ENCODE peak calls at places on chromosomes 3 and 15, in seven cellular contexts. D, B, N, K, J, Q and Z are unnamed samples.
A peak's percentile ranks its signal among the peaks of the same experiment; 100 is the strongest.

GRCh38 chr3:46849098-46849631 is 14.1 kb downstream of the MYL3 start:
- DNase-seq in K (no peak), B (no peak), D (no peak), N (no peak), Q (no peak), J (no peak), Z (no peak)

GRCh38 chr3:173397161-173398110 is at the start of gene NLGN1:
- DNase-seq in B (peak; percentile 4), K (peak; percentile 72), J (peak; percentile 94), Q (peak; percentile 80), N (no peak), D (no peak), Z (peak; percentile 37)

GRCh38 chr15:56215769-56216168 is 27.9 kb downstream of the RFX7 start:
- DNase-seq in J (peak; percentile 59), N (no peak), K (no peak), Q (no peak), D (no peak), B (no peak), Z (no peak)

GRCh38 chr3:49607105-49607591 is 52.9 kb downstream of the BSN start:
- DNase-seq in J (no peak), B (no peak), K (no peak), N (no peak), Q (no peak), D (no peak), Z (no peak)

GRCh38 chr3:139797724-139798343 is 120.1 kb upstream of the NMNAT3 start:
- DNase-seq in D (no peak), Q (no peak), J (peak; percentile 68), B (no peak), N (peak; percentile 51), K (no peak), Z (peak; percentile 12)

GRCh38 chr3:38574411-38575278 is 74.8 kb downstream of the SCN5A start:
- DNase-seq in N (no peak), D (no peak), Q (no peak), J (no peak), K (no peak), B (no peak), Z (peak; percentile 23)

GRCh38 chr3:6577584-6577983 is 283.3 kb upstream of the GRM7 start:
- DNase-seq in B (no peak), Q (no peak), D (no peak), J (no peak), N (no peak), K (no peak), Z (no peak)

GRCh38 chr3:137647179-137647578 is 116.9 kb upstream of the SOX14 start:
- DNase-seq in B (no peak), Q (no peak), K (no peak), N (no peak), J (no peak), D (no peak), Z (no peak)

GRCh38 chr3:122628567-122628966 is 51.1 kb downstream of the PARP15 start:
- DNase-seq in K (no peak), B (no peak), Q (no peak), J (peak; percentile 8), D (no peak), N (no peak), Z (no peak)

GRCh38 chr3:35012210-35012609 is 627.1 kb upstream of the ARPP21 start:
- DNase-seq in N (no peak), K (no peak), J (no peak), Q (no peak), D (no peak), B (no peak), Z (no peak)

GRCh38 chr3:113275876-113276580 is 64.7 kb downstream of the BOC start:
- DNase-seq in K (peak; percentile 44), J (peak; percentile 83), B (no peak), D (no peak), Q (no peak), N (no peak), Z (peak; percentile 51)

GRCh38 chr3:14434105-14434504 is 31.7 kb downstream of the SLC6A6 start:
- DNase-seq in J (peak; percentile 69), N (no peak), D (no peak), B (no peak), K (no peak), Q (peak; percentile 85), Z (no peak)

GRCh38 chr15:82999905-83000671 is 11.4 kb downstream of the C15orf40 start:
- DNase-seq in Q (no peak), N (peak; percentile 20), K (no peak), B (no peak), J (peak; percentile 69), D (no peak), Z (peak; percentile 32)

GRCh38 chr3:194003128-194004057 is 132.6 kb upstream of the HES1 start:
- DNase-seq in Q (peak; percentile 95), J (peak; percentile 95), N (peak; percentile 21), D (no peak), K (peak; percentile 92), B (peak; percentile 80), Z (peak; percentile 94)

GRCh38 chr3:187770224-187770623 is 25.0 kb upstream of the BCL6 start:
- DNase-seq in N (no peak), B (no peak), Q (no peak), J (no peak), K (no peak), D (no peak), Z (no peak)

GRCh38 chr3:13122101-13123055 is 49.1 kb upstream of the IQSEC1 start:
- DNase-seq in Q (peak; percentile 80), J (no peak), D (peak; percentile 36), N (no peak), B (no peak), K (no peak), Z (no peak)

GRCh38 chr15:33310481-33311311 is at the start of gene RYR3:
- DNase-seq in J (peak; percentile 24), D (no peak), N (no peak), B (no peak), K (no peak), Q (peak; percentile 68), Z (no peak)

GRCh38 chr15:59373215-59373614 is 544 bp upstream of the MYO1E start:
- DNase-seq in J (no peak), N (no peak), D (no peak), Q (no peak), K (no peak), B (no peak), Z (no peak)

GRCh38 chr3:126529585-126530170 is 5.7 kb downstream of the CHST13 start:
- DNase-seq in D (no peak), N (no peak), J (no peak), Q (no peak), B (no peak), K (no peak), Z (no peak)

GRCh38 chr15:38562278-38562677 is 2.3 kb downstream of the RASGRP1 start:
- DNase-seq in K (no peak), Q (no peak), D (no peak), B (no peak), J (no peak), N (peak; percentile 11), Z (no peak)

GRCh38 chr3:182690163-182690562 is 103.1 kb upstream of the ATP11B start:
- DNase-seq in Q (no peak), D (no peak), K (no peak), J (no peak), B (no peak), N (no peak), Z (no peak)

GRCh38 chr3:45311953-45312795 is 76.2 kb upstream of the LARS2 start:
- DNase-seq in K (no peak), J (no peak), D (no peak), B (no peak), Q (no peak), N (no peak), Z (no peak)

GRCh38 chr3:161212892-161213291 is 8.2 kb upstream of the NMD3 start:
- DNase-seq in B (no peak), D (no peak), Q (no peak), J (peak; percentile 70), K (no peak), N (no peak), Z (no peak)

GRCh38 chr3:111972891-111973290 is 5.9 kb upstream of the ABHD10 start:
- DNase-seq in B (no peak), Q (no peak), N (no peak), D (no peak), K (no peak), J (peak; percentile 42), Z (no peak)

GRCh38 chr3:68878322-68878721 is 54.0 kb downstream of the TAFA4 start:
- DNase-seq in K (no peak), D (no peak), B (no peak), J (peak; percentile 60), Q (no peak), N (no peak), Z (no peak)

DNA sequence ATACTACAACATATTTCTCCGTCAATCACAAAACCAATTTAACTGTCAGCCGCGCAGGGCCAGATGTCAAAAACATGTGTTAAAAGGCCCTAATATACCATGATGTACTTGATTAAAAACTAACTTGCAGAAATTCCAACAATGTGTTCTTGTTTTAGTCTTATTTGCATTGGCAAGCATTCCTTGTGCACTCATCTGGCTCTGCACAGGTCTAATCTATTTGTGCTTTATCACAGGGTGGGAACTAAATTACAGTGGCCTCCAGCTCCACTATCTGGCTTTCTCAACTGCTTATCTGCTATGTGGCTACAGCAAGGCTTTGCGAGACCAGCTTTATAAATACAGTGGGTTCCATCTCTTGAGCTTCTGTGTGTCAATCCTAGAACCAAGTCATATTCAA is 455.5 kb downstream of the ERC2 start:
- DNase-seq in Q (no peak), D (no peak), N (no peak), K (no peak), B (no peak), J (no peak), Z (no peak)
- H3K4me1 ChIP-seq in Q (no peaks in the 10 kb centered on the region), D (no peaks in the 10 kb centered on the region), N (no peaks in the 10 kb centered on the region), K (no peaks in the 10 kb centered on the region), B (no peaks in the 10 kb centered on the region), J (no peaks in the 10 kb centered on the region), Z (no peaks in the 10 kb centered on the region)

GRCh38 chr3:31980530-31981205 is 394 bp downstream of the OSBPL10 start:
- DNase-seq in D (peak; percentile 52), J (peak; percentile 65), B (peak; percentile 8), Q (peak; percentile 90), N (peak; percentile 50), K (peak; percentile 36), Z (no peak)
- H3K4me1 ChIP-seq in D (peaks cover 5% of the 10 kb centered on the region), J (peaks cover 5% of the 10 kb centered on the region), B (no peaks in the 10 kb centered on the region), Q (peaks cover 4% of the 10 kb centered on the region), N (peaks cover 14% of the 10 kb centered on the region), K (peaks cover 31% of the 10 kb centered on the region), Z (peaks cover 7% of the 10 kb centered on the region)

GRCh38 chr15:74531144-74531811 is 9.7 kb upstream of the ARID3B start:
- DNase-seq in N (no peak), J (peak; percentile 19), Q (no peak), B (no peak), D (no peak), K (no peak), Z (peak; percentile 91)
- H3K4me1 ChIP-seq in N (no peaks in the 10 kb centered on the region), J (peaks cover 10% of the 10 kb centered on the region), Q (no peaks in the 10 kb centered on the region), B (no peaks in the 10 kb centered on the region), D (no peaks in the 10 kb centered on the region), K (no peaks in the 10 kb centered on the region), Z (peaks cover 30% of the 10 kb centered on the region)

GRCh38 chr3:197951392-197951990 is 1.5 kb downstream of the RPL35A start:
- DNase-seq in N (no peak), K (no peak), J (no peak), B (no peak), D (no peak), Q (no peak), Z (no peak)

GRCh38 chr3:197956070-197956469 is 3.9 kb upstream of the LMLN start:
- DNase-seq in B (no peak), Q (no peak), N (no peak), K (no peak), D (no peak), J (no peak), Z (no peak)

GRCh38 chr3:197952440-197952839 is 2.5 kb downstream of the RPL35A start:
- DNase-seq in K (no peak), J (no peak), N (no peak), Q (no peak), D (no peak), B (no peak), Z (no peak)

GRCh38 chr3:197953325-197953724 is 3.3 kb downstream of the RPL35A start:
- DNase-seq in N (no peak), K (no peak), J (no peak), D (no peak), Q (no peak), B (no peak), Z (no peak)

GRCh38 chr3:197953881-197954280 is 3.9 kb downstream of the RPL35A start:
- DNase-seq in B (no peak), N (no peak), Q (no peak), K (no peak), J (no peak), D (no peak), Z (no peak)
- H3K4me1 ChIP-seq in B (peaks cover 18% of the 10 kb centered on the region), N (peaks cover 54% of the 10 kb centered on the region), Q (peaks cover 42% of the 10 kb centered on the region), K (peaks cover 81% of the 10 kb centered on the region), J (peaks cover 62% of the 10 kb centered on the region), D (peaks cover 48% of the 10 kb centered on the region), Z (peaks cover 27% of the 10 kb centered on the region)